ENCODE peak calls at places on chromosomes 1 and 21, in seven cellular contexts. D is thoracic aorta; A is dorsolateral prefrontal cortex; H is neuronal stem cell; P is A549; L is psoas muscle; G is CD8-positive, alpha-beta memory T cell. Z is an unnamed sample.

GRCh38 chr1:243291287-243291686 is 35.4 kb downstream of the SDCCAG8 start:
- DNase-seq in D (no peak), A (no peak), H (no peak), P (no peak), L (no peak), G (no peak), Z (no peak)

GRCh38 chr1:216535059-216535458 is 111.8 kb upstream of the USH2A start:
- DNase-seq in D (no peak), A (no peak), H (no peak), P (no peak), L (no peak), G (no peak), Z (no peak)

GRCh38 chr1:1937061-1937460 is 18.0 kb upstream of the TMEM52 start:
- DNase-seq in D (no peak), A (no peak), H (no peak), P (no peak), L (no peak), G (no peak), Z (no peak)

GRCh38 chr1:107748529-107748928 is 216.5 kb downstream of the VAV3 start:
- DNase-seq in D (no peak), A (no peak), H (no peak), P (peak), L (no peak), G (no peak), Z (no peak)

GRCh38 chr1:89935235-89935634 is 59.7 kb upstream of the ZNF326 start:
- DNase-seq in D (no peak), A (no peak), H (no peak), P (no peak), L (no peak), G (no peak), Z (no peak)

GRCh38 chr1:52237430-52237829 is 95.5 kb downstream of the ZFYVE9 start:
- DNase-seq in D (no peak), A (no peak), H (no peak), P (no peak), L (no peak), G (no peak), Z (no peak)

GRCh38 chr1:15100369-15101111 is 53.0 kb upstream of the TMEM51 start:
- DNase-seq in D (no peak), A (peak), H (peak), P (peak), L (no peak), G (peak), Z (peak)

GRCh38 chr21:45987121-45987711 is 5.6 kb downstream of the COL6A1 start:
- DNase-seq in D (no peak), A (no peak), H (no peak), P (no peak), L (no peak), G (peak), Z (no peak)

GRCh38 chr1:212513586-212513985 is 80.9 kb downstream of the NENF start:
- DNase-seq in D (no peak), A (no peak), H (no peak), P (no peak), L (no peak), G (no peak), Z (no peak)

GRCh38 chr1:36975642-36976041 is 58.7 kb downstream of the GRIK3 start:
- DNase-seq in D (no peak), A (no peak), H (no peak), P (peak), L (no peak), G (no peak), Z (no peak)

GRCh38 chr1:41900611-41901444 is 17.9 kb downstream of the HIVEP3 start:
- DNase-seq in D (no peak), A (no peak), H (no peak), P (peak), L (no peak), G (no peak), Z (no peak)

GRCh38 chr1:116825400-116825734 is 71.1 kb downstream of the CD2 start:
- DNase-seq in D (no peak), A (peak), H (no peak), P (no peak), L (no peak), G (no peak), Z (no peak)

GRCh38 chr1:11501491-11501897 is 22.5 kb downstream of the DISP3 start:
- DNase-seq in D (no peak), A (no peak), H (no peak), P (no peak), L (peak), G (no peak), Z (peak)

GRCh38 chr1:57741521-57741920 is 317.7 kb upstream of the DAB1 start:
- DNase-seq in D (no peak), A (no peak), H (no peak), P (no peak), L (no peak), G (no peak), Z (no peak)

GRCh38 chr1:153968000-153968363 is 280 bp downstream of the CREB3L4 start:
- DNase-seq in D (no peak), A (no peak), H (no peak), P (no peak), L (peak), G (no peak), Z (no peak)

GRCh38 chr1:234431255-234431654 is 47.7 kb downstream of the TARBP1 start:
- DNase-seq in D (no peak), A (no peak), H (no peak), P (no peak), L (no peak), G (no peak), Z (no peak)

GRCh38 chr1:2441746-2442145 is 29.4 kb upstream of the PEX10 start:
- DNase-seq in D (no peak), A (peak), H (no peak), P (no peak), L (no peak), G (no peak), Z (no peak)

GRCh38 chr21:32604484-32604883 is 7.7 kb downstream of the CFAP298 start:
- DNase-seq in D (no peak), A (no peak), H (no peak), P (no peak), L (no peak), G (no peak), Z (no peak)

GRCh38 chr1:228376262-228376628 is 30.4 kb downstream of the TRIM11 start:
- DNase-seq in D (no peak), A (no peak), H (no peak), P (peak), L (no peak), G (no peak), Z (no peak)

GRCh38 chr1:219798283-219799030 is 129.9 kb downstream of the SLC30A10 start:
- DNase-seq in D (no peak), A (no peak), H (no peak), P (no peak), L (no peak), G (no peak), Z (no peak)

GRCh38 chr1:222784916-222785315 is 29.9 kb upstream of the DISP1 start:
- DNase-seq in D (no peak), A (no peak), H (no peak), P (no peak), L (no peak), G (no peak), Z (no peak)

GRCh38 chr1:110155878-110156522 is 5.7 kb downstream of the SLC6A17 start:
- DNase-seq in D (no peak), A (no peak), H (peak), P (no peak), L (peak), G (no peak), Z (peak)

GRCh38 chr1:68149110-68149798 is 83.1 kb downstream of the WLS start:
- DNase-seq in D (no peak), A (no peak), H (no peak), P (no peak), L (peak), G (no peak), Z (no peak)

GRCh38 chr1:62237361-62237760 is 42.7 kb downstream of the L1TD1 start:
- DNase-seq in D (no peak), A (no peak), H (no peak), P (no peak), L (no peak), G (no peak), Z (no peak)

GRCh38 chr1:7013833-7014639 is 228.8 kb downstream of the CAMTA1 start:
- DNase-seq in D (no peak), A (no peak), H (no peak), P (no peak), L (no peak), G (no peak), Z (no peak)

GRCh38 chr21:45152265-45152746 is 77.9 kb downstream of the ADARB1 start:
- DNase-seq in D (no peak), A (peak), H (no peak), P (no peak), L (peak), G (peak), Z (peak)

GRCh38 chr1:236354330-236355147 is 39.5 kb upstream of the EDARADD start:
- DNase-seq in D (no peak), A (no peak), H (no peak), P (no peak), L (no peak), G (no peak), Z (no peak)

GRCh38 chr21:41425954-41426655 is at the start of gene MX1:
- DNase-seq in D (no peak), A (peak), H (no peak), P (peak), L (peak), G (peak), Z (peak)

GRCh38 chr21:38039369-38039768 is 123.1 kb upstream of the KCNJ6 start:
- DNase-seq in D (no peak), A (no peak), H (no peak), P (no peak), L (no peak), G (no peak), Z (no peak)

GRCh38 chr21:38041493-38041892 is 125.2 kb upstream of the KCNJ6 start:
- DNase-seq in D (no peak), A (no peak), H (no peak), P (no peak), L (no peak), G (no peak), Z (no peak)

GRCh38 chr21:38039841-38040240 is 123.6 kb upstream of the KCNJ6 start:
- DNase-seq in D (no peak), A (no peak), H (no peak), P (peak), L (no peak), G (no peak), Z (no peak)

GRCh38 chr21:38037416-38037815 is 121.2 kb upstream of the KCNJ6 start:
- DNase-seq in D (no peak), A (no peak), H (no peak), P (peak), L (no peak), G (no peak), Z (no peak)

GRCh38 chr21:38042246-38042645 is 126.0 kb upstream of the KCNJ6 start:
- DNase-seq in D (no peak), A (no peak), H (no peak), P (peak), L (no peak), G (no peak), Z (no peak)
- H3K4me3 ChIP-seq in D (no peak), A (no peak), H (no peak), P (no peak), L (no peak), G (no peak), Z (no peak)

DNA sequence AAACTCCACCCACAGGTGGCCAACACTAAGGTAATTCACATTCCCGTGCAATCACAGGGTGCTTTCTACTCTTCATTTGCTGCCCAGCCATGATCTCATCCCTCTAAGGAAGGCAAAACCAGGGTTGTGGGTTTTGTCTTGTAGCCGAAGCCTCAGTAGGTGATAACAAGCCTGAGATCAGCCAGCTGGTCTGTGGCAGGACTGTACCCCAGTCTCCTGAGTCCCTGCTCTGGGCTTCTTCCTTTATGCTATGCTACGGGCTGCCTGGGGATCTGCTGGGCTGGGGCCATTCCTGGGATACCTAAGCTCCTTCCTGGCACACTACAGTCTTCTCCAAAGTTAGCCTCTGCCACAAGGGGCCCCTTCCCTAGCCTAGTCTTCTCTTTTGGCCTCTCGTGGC is 9.8 kb downstream of the PPFIA4 start:
- DNase-seq in D (no peak), A (no peak), H (no peak), P (no peak), L (no peak), G (no peak), Z (no peak)
- H3K27ac ChIP-seq in D (no peak), A (peak), H (no peak), P (no peak), L (peak), G (no peak), Z (no peak)

GRCh38 chr1:22801347-22801746 is 90.7 kb downstream of the EPHB2 start:
- DNase-seq in D (no peak), A (no peak), H (no peak), P (no peak), L (no peak), G (no peak), Z (no peak)
- H3K4me3 ChIP-seq in D (no peak), A (no peak), H (no peak), P (no peak), L (no peak), G (no peak), Z (no peak)

DNA sequence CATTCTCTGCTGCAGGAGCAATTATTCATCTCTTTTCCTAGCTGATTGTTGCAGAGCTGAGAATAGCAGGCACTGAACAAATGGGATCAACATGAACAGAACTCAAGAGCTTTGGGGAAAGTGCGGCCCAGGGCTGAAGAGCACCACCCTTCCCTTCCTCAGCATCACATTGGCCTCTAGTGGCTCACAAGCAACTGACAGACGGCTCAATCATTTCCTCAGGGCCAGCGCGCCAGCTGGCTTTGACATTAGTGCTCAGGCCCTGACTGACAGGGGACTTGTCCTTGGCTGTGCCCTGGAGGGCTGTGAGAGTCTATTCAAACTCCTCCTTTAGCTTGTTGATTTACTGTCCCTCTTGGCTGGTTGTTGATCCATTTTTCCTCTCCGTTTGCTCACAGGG is 295.4 kb downstream of the HLX start:
- DNase-seq in D (no peak), A (no peak), H (no peak), P (no peak), L (peak), G (no peak), Z (no peak)
- H3K27ac ChIP-seq in D (no peak), A (no peak), H (no peak), P (no peak), L (no peak), G (no peak), Z (no peak)

GRCh38 chr1:48251858-48252257 is 29.3 kb downstream of the SLC5A9 start:
- DNase-seq in D (no peak), A (no peak), H (no peak), P (no peak), L (no peak), G (no peak), Z (no peak)
- H3K4me3 ChIP-seq in D (no peak), A (no peak), H (no peak), P (no peak), L (no peak), G (no peak), Z (no peak)

GRCh38 chr1:3461934-3462275 is 7.4 kb downstream of the ARHGEF16 start:
- DNase-seq in D (no peak), A (no peak), H (no peak), P (no peak), L (peak), G (no peak), Z (no peak)

GRCh38 chr1:3459940-3460652 is 5.6 kb downstream of the ARHGEF16 start:
- DNase-seq in D (no peak), A (no peak), H (no peak), P (no peak), L (peak), G (no peak), Z (no peak)

GRCh38 chr1:3459051-3459908 is 4.8 kb downstream of the ARHGEF16 start:
- DNase-seq in D (no peak), A (no peak), H (no peak), P (no peak), L (peak), G (no peak), Z (no peak)

GRCh38 chr1:3461238-3461933 is 6.9 kb downstream of the ARHGEF16 start:
- DNase-seq in D (no peak), A (no peak), H (no peak), P (no peak), L (peak), G (no peak), Z (no peak)

GRCh38 chr1:3460653-3461237 is 6.3 kb downstream of the ARHGEF16 start:
- DNase-seq in D (no peak), A (no peak), H (no peak), P (no peak), L (peak), G (no peak), Z (no peak)
- H3K27ac ChIP-seq in D (no peak), A (no peak), H (no peak), P (peak), L (peak), G (no peak), Z (no peak)